ENCODE peak calls at places on chromosomes 13 and 19, in seven cellular contexts. S, H, I, G, V, C and N are unnamed samples.

GRCh38 chr19:15945301-15945700 is 3.5 kb upstream of the OR10H4 start:
- DNase-seq in S (no peak), H (no peak), I (no peak), G (no peak), V (no peak), C (no peak), N (no peak)

GRCh38 chr13:27953671-27954405 is 15.3 kb downstream of the CDX2 start:
- DNase-seq in S (peak), H (peak), I (no peak), G (peak), V (peak), C (peak), N (peak)

GRCh38 chr13:110285991-110286923 is 20.7 kb downstream of the COL4A1 start:
- DNase-seq in S (no peak), H (no peak), I (no peak), G (no peak), V (no peak), C (no peak), N (no peak)

GRCh38 chr19:1214299-1214861 is 8.8 kb downstream of the STK11 start:
- DNase-seq in S (no peak), H (no peak), I (no peak), G (no peak), V (no peak), C (no peak), N (no peak)

GRCh38 chr13:50829896-50830295 is 13.6 kb downstream of the DLEU7 start:
- DNase-seq in S (peak), H (no peak), I (no peak), G (no peak), V (no peak), C (no peak), N (no peak)

GRCh38 chr19:41785653-41786052 is 10.7 kb upstream of the CEACAM3 start:
- DNase-seq in S (peak), H (peak), I (peak), G (peak), V (peak), C (peak), N (no peak)

GRCh38 chr13:43878897-43879322 is 630 bp downstream of the CCDC122 start:
- DNase-seq in S (peak), H (peak), I (no peak), G (no peak), V (peak), C (peak), N (peak)

GRCh38 chr19:12603714-12604113 is 6.9 kb downstream of the ZNF490 start:
- DNase-seq in S (no peak), H (no peak), I (no peak), G (no peak), V (peak), C (no peak), N (no peak)

GRCh38 chr19:1252818-1253513 is 4.6 kb downstream of the MIDN start:
- DNase-seq in S (peak), H (no peak), I (no peak), G (peak), V (peak), C (peak), N (peak)

GRCh38 chr19:29587059-29587458 is 19.0 kb upstream of the POP4 start:
- DNase-seq in S (no peak), H (no peak), I (no peak), G (no peak), V (no peak), C (no peak), N (no peak)

GRCh38 chr19:18470153-18470552 is 32.2 kb upstream of the ISYNA1 start:
- DNase-seq in S (no peak), H (no peak), I (no peak), G (no peak), V (no peak), C (no peak), N (no peak)

GRCh38 chr19:46023311-46023779 is 492 bp upstream of the PGLYRP1 start:
- DNase-seq in S (no peak), H (no peak), I (no peak), G (no peak), V (no peak), C (no peak), N (no peak)

GRCh38 chr13:48644141-48644540 is 9.6 kb upstream of the CYSLTR2 start:
- DNase-seq in S (no peak), H (no peak), I (no peak), G (no peak), V (no peak), C (no peak), N (no peak)

GRCh38 chr19:43534811-43535761 is 2.1 kb downstream of the ZNF575 start:
- DNase-seq in S (no peak), H (no peak), I (peak), G (no peak), V (no peak), C (peak), N (peak)

GRCh38 chr13:49082653-49083536 is 107.2 kb downstream of the FNDC3A start:
- DNase-seq in S (no peak), H (no peak), I (no peak), G (no peak), V (no peak), C (no peak), N (no peak)

GRCh38 chr19:14450168-14450874 is 17.2 kb downstream of the PKN1 start:
- DNase-seq in S (no peak), H (peak), I (no peak), G (no peak), V (peak), C (peak), N (no peak)

GRCh38 chr19:38227272-38228004 is 3.4 kb upstream of the DPF1 start:
- DNase-seq in S (no peak), H (no peak), I (no peak), G (no peak), V (no peak), C (no peak), N (no peak)

GRCh38 chr13:35388456-35388855 is 88.0 kb downstream of the MAB21L1 start:
- DNase-seq in S (peak), H (no peak), I (no peak), G (no peak), V (no peak), C (no peak), N (no peak)

GRCh38 chr13:112843392-112844250 is 125.4 kb upstream of the MCF2L start:
- DNase-seq in S (no peak), H (no peak), I (no peak), G (no peak), V (no peak), C (no peak), N (no peak)